ENCODE peak calls at places on chromosomes 16 and 17, in five cellular contexts. N, C, J, E and I are unnamed samples.

GRCh38 chr16:67120025-67120424 is 10.3 kb downstream of the PHAF1 start:
- DNase-seq in N (no peak), C (no peak), J (no peak), E (no peak), I (no peak)

GRCh38 chr16:12066823-12067222 is 90.3 kb downstream of the SNX29 start:
- DNase-seq in N (no peak), C (no peak), J (no peak), E (no peak), I (no peak)

GRCh38 chr17:7235693-7236665 is 1.7 kb upstream of the DVL2 start:
- DNase-seq in N (no peak), C (no peak), J (no peak), E (no peak), I (no peak)

GRCh38 chr17:69593351-69593715 is 178.8 kb downstream of the MAP2K6 start:
- DNase-seq in N (no peak), C (no peak), J (no peak), E (no peak), I (no peak)

GRCh38 chr17:77905266-77905665 is 53.2 kb upstream of the TNRC6C start:
- DNase-seq in N (no peak), C (no peak), J (no peak), E (no peak), I (no peak)

GRCh38 chr17:78163881-78164747 is 4.3 kb upstream of the SYNGR2 start:
- DNase-seq in N (no peak), C (no peak), J (no peak), E (no peak), I (no peak)

GRCh38 chr17:44914698-44915271 is 515 bp downstream of the GFAP start:
- DNase-seq in N (no peak), C (no peak), J (no peak), E (no peak), I (no peak)

GRCh38 chr16:9957433-9957832 is 224.8 kb downstream of the GRIN2A start:
- DNase-seq in N (no peak), C (no peak), J (no peak), E (no peak), I (no peak)

GRCh38 chr17:3744032-3744431 is 20.3 kb downstream of the HASPIN start:
- DNase-seq in N (no peak), C (no peak), J (no peak), E (no peak), I (no peak)

GRCh38 chr17:42514867-42515266 is 21.2 kb upstream of the NAGLU start:
- DNase-seq in N (no peak), C (no peak), J (no peak), E (no peak), I (no peak)

GRCh38 chr17:68353121-68353521 is 61.8 kb downstream of the ARSG start:
- DNase-seq in N (no peak), C (no peak), J (no peak), E (no peak), I (no peak)

GRCh38 chr16:86942469-86943175 is 364.3 kb downstream of the FOXL1 start:
- DNase-seq in N (peak), C (no peak), J (no peak), E (peak), I (no peak)

GRCh38 chr17:66830451-66830850 is 4.5 kb upstream of the CACNG5 start:
- DNase-seq in N (no peak), C (no peak), J (no peak), E (no peak), I (no peak)

GRCh38 chr16:69240336-69240735 is 53.4 kb downstream of the SNTB2 start:
- DNase-seq in N (peak), C (no peak), J (no peak), E (no peak), I (no peak)

GRCh38 chr16:68910051-68910450 is 66.7 kb downstream of the TANGO6 start:
- DNase-seq in N (no peak), C (no peak), J (no peak), E (no peak), I (no peak)

GRCh38 chr16:6704306-6704705 is 628.3 kb upstream of the RBFOX1 start:
- DNase-seq in N (no peak), C (no peak), J (no peak), E (no peak), I (no peak)

GRCh38 chr17:45640141-45640850 is 143.8 kb upstream of the CRHR1 start:
- DNase-seq in N (peak), C (peak), J (peak), E (peak), I (peak)

GRCh38 chr17:6575596-6575988 is 19.2 kb upstream of the PITPNM3 start:
- DNase-seq in N (no peak), C (no peak), J (no peak), E (no peak), I (no peak)